ENCODE peak calls at places on chromosomes 5 and 9, in nine cellular contexts. F is tibial artery; J is anterior cingulate cortex; P is prostate gland; Y is activated gamma-delta T cell treated with anti-CD3 and anti-CD28 coated beads, Interleukin-2, amount 50 U/mL, for 16 hours; O is activated T-cell treated with anti-CD3 and anti-CD28 coated beads, Interleukin-2, amount 50 U/mL, for 72 hours; D is psoas muscle; C is T-helper 17 cell; Z is mucosa of gallbladder. A is an unnamed sample.

GRCh38 chr5:68381060-68381459 is 165.5 kb downstream of the PIK3R1 start:
- DNase-seq in J (no peak), C (no peak), Y (no peak), P (no peak), F (no peak), D (no peak), Z (peak), O (no peak), A (no peak)

GRCh38 chr5:94700592-94700991 is 82.1 kb downstream of the SLF1 start:
- DNase-seq in P (no peak), D (no peak), O (no peak), F (no peak), C (no peak), Z (no peak), Y (no peak), J (no peak), A (no peak)

GRCh38 chr9:70561805-70562395 is 147.4 kb upstream of the KLF9 start:
- DNase-seq in F (no peak), J (no peak), Y (no peak), P (no peak), D (no peak), C (no peak), Z (no peak), O (no peak), A (no peak)

GRCh38 chr5:149053027-149053705 is 9.7 kb downstream of the SH3TC2 start:
- DNase-seq in O (no peak), Y (no peak), C (no peak), J (no peak), F (no peak), Z (no peak), D (no peak), P (peak), A (no peak)

GRCh38 chr5:119398713-119399492 is 43.1 kb downstream of the TNFAIP8 start:
- DNase-seq in P (no peak), J (no peak), Y (no peak), Z (peak), O (no peak), D (peak), C (no peak), F (peak), A (no peak)

GRCh38 chr9:130433168-130433946 is 11.4 kb upstream of the ASS1 start:
- DNase-seq in P (no peak), C (no peak), Y (peak), D (no peak), Z (no peak), F (no peak), O (peak), J (no peak), A (no peak)

GRCh38 chr5:178454821-178455479 is 135.2 kb downstream of the COL23A1 start:
- DNase-seq in F (no peak), D (no peak), Z (no peak), Y (no peak), C (no peak), J (no peak), P (no peak), O (no peak), A (no peak)

GRCh38 chr9:127817881-127818434 is 15.3 kb downstream of the FPGS start:
- DNase-seq in C (no peak), F (no peak), P (no peak), Y (no peak), Z (no peak), J (no peak), O (no peak), D (no peak), A (no peak)

GRCh38 chr5:57824047-57824446 is 341.4 kb upstream of the ACTBL2 start:
- DNase-seq in D (no peak), Y (no peak), Z (no peak), P (no peak), J (no peak), F (no peak), O (no peak), C (no peak), A (no peak)

GRCh38 chr9:14652729-14653377 is 40.4 kb downstream of the ZDHHC21 start:
- DNase-seq in P (no peak), Y (no peak), F (no peak), Z (peak), O (no peak), D (no peak), J (no peak), C (no peak), A (no peak)

GRCh38 chr5:140107312-140108092 is 6.4 kb upstream of the PURA start:
- DNase-seq in F (peak), J (peak), D (peak), O (peak), P (peak), Z (peak), Y (peak), C (peak), A (peak)

GRCh38 chr5:132293066-132293991 is 865 bp upstream of the SLC22A4 start:
- DNase-seq in Z (peak), P (peak), Y (peak), C (peak), F (peak), J (peak), D (peak), O (peak), A (peak)

GRCh38 chr9:117771162-117771561 is 67.0 kb downstream of the TLR4 start:
- DNase-seq in O (no peak), Y (no peak), J (no peak), Z (no peak), D (no peak), P (no peak), F (no peak), C (no peak), A (no peak)

GRCh38 chr9:125106285-125106893 is 36.9 kb downstream of the SCAI start:
- DNase-seq in J (no peak), D (no peak), P (no peak), O (no peak), C (no peak), Y (no peak), F (no peak), Z (no peak), A (no peak)

GRCh38 chr9:33349743-33350142 is 52.6 kb downstream of the AQP7 start:
- DNase-seq in F (no peak), C (no peak), Z (no peak), J (no peak), P (no peak), O (no peak), D (no peak), Y (no peak), A (no peak)

GRCh38 chr5:128974567-128974966 is 9.3 kb downstream of the SLC27A6 start:
- DNase-seq in O (no peak), Y (no peak), D (no peak), Z (no peak), P (no peak), C (no peak), F (no peak), J (no peak), A (no peak)

GRCh38 chr5:3599283-3600105 is 3.9 kb downstream of the IRX1 start:
- DNase-seq in Z (no peak), C (no peak), Y (no peak), J (no peak), O (no peak), P (no peak), D (no peak), F (no peak), A (no peak)

GRCh38 chr5:180598797-180599589 is 7.7 kb upstream of the SCGB3A1 start:
- DNase-seq in Y (no peak), C (no peak), P (no peak), F (no peak), O (no peak), Z (no peak), J (no peak), D (no peak), A (no peak)

GRCh38 chr9:36163840-36164175 is 5.4 kb upstream of the CCIN start:
- DNase-seq in Z (no peak), P (no peak), O (no peak), Y (no peak), D (no peak), F (no peak), C (no peak), J (no peak), A (no peak)

GRCh38 chr9:133976888-133977287 is 15.2 kb downstream of the VAV2 start:
- DNase-seq in F (no peak), J (no peak), D (no peak), O (no peak), Y (no peak), C (no peak), P (no peak), Z (no peak), A (no peak)